ENCODE peak calls at places on chromosomes 7 and 10, in five cellular contexts. One of them, this sample, is unnamed.

GRCh38 chr7:130037703-130038102 is 13.5 kb downstream of the ZC3HC1 start:
- DNase-seq in NCI-H446 treated with DMSO at 0.1 percent for 48 hours: no peak
- DNase-seq in cerebellar cortex: no peak
- DNase-seq in SHP77: no peak
- DNase-seq in GM23248: peak
- DNase-seq in this sample: no peak

GRCh38 chr7:42014625-42015412 is 222.2 kb downstream of the GLI3 start:
- DNase-seq in GM23248: peak
- DNase-seq in cerebellar cortex: peak
- DNase-seq in SHP77: peak
- DNase-seq in NCI-H446 treated with DMSO at 0.1 percent for 48 hours: no peak
- DNase-seq in this sample: no peak

GRCh38 chr7:38245409-38245982 is 27.9 kb downstream of the TARP start:
- DNase-seq in SHP77: no peak
- DNase-seq in GM23248: no peak
- DNase-seq in cerebellar cortex: no peak
- DNase-seq in NCI-H446 treated with DMSO at 0.1 percent for 48 hours: no peak
- DNase-seq in this sample: peak

GRCh38 chr7:110307776-110308175 is 783.2 kb upstream of the LRRN3 start:
- DNase-seq in cerebellar cortex: no peak
- DNase-seq in GM23248: no peak
- DNase-seq in NCI-H446 treated with DMSO at 0.1 percent for 48 hours: no peak
- DNase-seq in SHP77: no peak
- DNase-seq in this sample: no peak

GRCh38 chr10:5752301-5752871 is 60.8 kb downstream of the GDI2 start:
- DNase-seq in GM23248: peak
- DNase-seq in NCI-H446 treated with DMSO at 0.1 percent for 48 hours: no peak
- DNase-seq in SHP77: no peak
- DNase-seq in cerebellar cortex: no peak
- DNase-seq in this sample: no peak

GRCh38 chr10:124736491-124737136 is 7.6 kb downstream of the FAM53B start:
- DNase-seq in SHP77: no peak
- DNase-seq in GM23248: peak
- DNase-seq in NCI-H446 treated with DMSO at 0.1 percent for 48 hours: no peak
- DNase-seq in cerebellar cortex: peak
- DNase-seq in this sample: no peak

GRCh38 chr7:986766-987722 is 4.1 kb downstream of the CYP2W1 start:
- DNase-seq in NCI-H446 treated with DMSO at 0.1 percent for 48 hours: no peak
- DNase-seq in GM23248: no peak
- DNase-seq in SHP77: peak
- DNase-seq in cerebellar cortex: no peak
- DNase-seq in this sample: no peak

GRCh38 chr10:131703941-131704340 is 196.9 kb upstream of the PPP2R2D start:
- DNase-seq in cerebellar cortex: no peak
- DNase-seq in SHP77: no peak
- DNase-seq in NCI-H446 treated with DMSO at 0.1 percent for 48 hours: no peak
- DNase-seq in GM23248: no peak
- DNase-seq in this sample: no peak

GRCh38 chr10:58475322-58476277 is 37.1 kb upstream of the BICC1 start:
- DNase-seq in SHP77: no peak
- DNase-seq in NCI-H446 treated with DMSO at 0.1 percent for 48 hours: no peak
- DNase-seq in GM23248: peak
- DNase-seq in cerebellar cortex: no peak
- DNase-seq in this sample: no peak

GRCh38 chr7:150514748-150515222 is at the start of gene GIMAP7:
- DNase-seq in SHP77: no peak
- DNase-seq in GM23248: no peak
- DNase-seq in NCI-H446 treated with DMSO at 0.1 percent for 48 hours: no peak
- DNase-seq in cerebellar cortex: no peak
- DNase-seq in this sample: peak

GRCh38 chr10:34854147-34854601 is 39.1 kb upstream of the PARD3 start:
- DNase-seq in cerebellar cortex: peak
- DNase-seq in NCI-H446 treated with DMSO at 0.1 percent for 48 hours: peak
- DNase-seq in SHP77: no peak
- DNase-seq in GM23248: peak
- DNase-seq in this sample: no peak

GRCh38 chr10:126561499-126562208 is 108.8 kb downstream of the C10orf90 start:
- DNase-seq in GM23248: peak
- DNase-seq in NCI-H446 treated with DMSO at 0.1 percent for 48 hours: no peak
- DNase-seq in SHP77: no peak
- DNase-seq in cerebellar cortex: no peak
- DNase-seq in this sample: no peak

GRCh38 chr7:74017122-74017521 is 10.9 kb upstream of the ELN start:
- DNase-seq in GM23248: no peak
- DNase-seq in NCI-H446 treated with DMSO at 0.1 percent for 48 hours: no peak
- DNase-seq in cerebellar cortex: no peak
- DNase-seq in SHP77: no peak
- DNase-seq in this sample: no peak

GRCh38 chr10:19848226-19848950 is 32.2 kb downstream of the PLXDC2 start:
- DNase-seq in cerebellar cortex: no peak
- DNase-seq in NCI-H446 treated with DMSO at 0.1 percent for 48 hours: no peak
- DNase-seq in GM23248: no peak
- DNase-seq in SHP77: no peak
- DNase-seq in this sample: no peak

GRCh38 chr10:71509444-71509843 is 112.7 kb downstream of the CDH23 start:
- DNase-seq in NCI-H446 treated with DMSO at 0.1 percent for 48 hours: no peak
- DNase-seq in GM23248: no peak
- DNase-seq in cerebellar cortex: no peak
- DNase-seq in SHP77: no peak
- DNase-seq in this sample: no peak

GRCh38 chr7:48130658-48131108 is 40.6 kb upstream of the ABCA13 start:
- DNase-seq in GM23248: peak
- DNase-seq in cerebellar cortex: no peak
- DNase-seq in NCI-H446 treated with DMSO at 0.1 percent for 48 hours: no peak
- DNase-seq in SHP77: no peak
- DNase-seq in this sample: no peak

GRCh38 chr7:137006293-137006692 is 137.8 kb downstream of the CHRM2 start:
- DNase-seq in GM23248: peak
- DNase-seq in cerebellar cortex: no peak
- DNase-seq in SHP77: no peak
- DNase-seq in NCI-H446 treated with DMSO at 0.1 percent for 48 hours: no peak
- DNase-seq in this sample: no peak

GRCh38 chr10:28274475-28274874 is 28.4 kb downstream of the MPP7 start:
- DNase-seq in GM23248: no peak
- DNase-seq in SHP77: no peak
- DNase-seq in cerebellar cortex: no peak
- DNase-seq in NCI-H446 treated with DMSO at 0.1 percent for 48 hours: no peak
- DNase-seq in this sample: no peak

This sample was measured in activated gamma-delta T cell treated with Interleukin-2 at 50 U/mL for 16 hours.